ENCODE peak calls at places on chromosomes 11 and 22, in six cellular contexts. One of them, this sample, is unnamed. For H3K4me1, the result is how much of the 10 kb centered on the place peaks cover.

GRCh38 chr11:285021-285893 is 3.7 kb upstream of the PGGHG start:
- DNase-seq in cardiac muscle cell: no peak
- DNase-seq in pancreas: no peak
- DNase-seq in left lung: peak
- DNase-seq in tibial nerve: no peak
- DNase-seq in left ventricle myocardium inferior: no peak
- DNase-seq in this sample: no peak

GRCh38 chr22:40533712-40534378 is 102.7 kb downstream of the MRTFA start:
- DNase-seq in left ventricle myocardium inferior: no peak
- DNase-seq in tibial nerve: peak
- DNase-seq in cardiac muscle cell: peak
- DNase-seq in pancreas: no peak
- DNase-seq in left lung: no peak
- DNase-seq in this sample: no peak

GRCh38 chr11:71580057-71581003 is 2.3 kb downstream of the KRTAP5-11 start:
- DNase-seq in left ventricle myocardium inferior: peak
- DNase-seq in cardiac muscle cell: peak
- DNase-seq in left lung: peak
- DNase-seq in tibial nerve: peak
- DNase-seq in pancreas: peak
- DNase-seq in this sample: no peak

GRCh38 chr11:84468255-84468654 is 1158.9 kb downstream of the DLG2 start:
- DNase-seq in cardiac muscle cell: no peak
- DNase-seq in left ventricle myocardium inferior: no peak
- DNase-seq in left lung: no peak
- DNase-seq in pancreas: no peak
- DNase-seq in tibial nerve: no peak
- DNase-seq in this sample: no peak

GRCh38 chr11:18731949-18732821 is 6.2 kb upstream of the IGSF22 start:
- DNase-seq in left ventricle myocardium inferior: peak
- DNase-seq in tibial nerve: peak
- DNase-seq in left lung: no peak
- DNase-seq in cardiac muscle cell: peak
- DNase-seq in pancreas: no peak
- DNase-seq in this sample: peak

GRCh38 chr22:49274754-49275380 is 552.8 kb downstream of the BRD1 start:
- DNase-seq in left lung: no peak
- DNase-seq in tibial nerve: no peak
- DNase-seq in pancreas: no peak
- DNase-seq in cardiac muscle cell: no peak
- DNase-seq in left ventricle myocardium inferior: no peak
- DNase-seq in this sample: no peak

GRCh38 chr11:119101367-119101758 is 290 bp downstream of the DPAGT1 start:
- DNase-seq in pancreas: no peak
- DNase-seq in tibial nerve: no peak
- DNase-seq in cardiac muscle cell: no peak
- DNase-seq in left lung: no peak
- DNase-seq in left ventricle myocardium inferior: no peak
- DNase-seq in this sample: no peak

GRCh38 chr11:118628861-118629549 is 21.6 kb downstream of the PHLDB1 start:
- DNase-seq in left ventricle myocardium inferior: no peak
- DNase-seq in tibial nerve: no peak
- DNase-seq in cardiac muscle cell: no peak
- DNase-seq in left lung: no peak
- DNase-seq in pancreas: no peak
- DNase-seq in this sample: no peak

GRCh38 chr11:10381730-10382129 is 73.3 kb upstream of the AMPD3 start:
- DNase-seq in cardiac muscle cell: no peak
- DNase-seq in pancreas: no peak
- DNase-seq in tibial nerve: no peak
- DNase-seq in left ventricle myocardium inferior: no peak
- DNase-seq in left lung: no peak
- DNase-seq in this sample: no peak

GRCh38 chr22:36384766-36385400 is 2.9 kb downstream of the MYH9 start:
- DNase-seq in cardiac muscle cell: no peak
- DNase-seq in left ventricle myocardium inferior: no peak
- DNase-seq in pancreas: no peak
- DNase-seq in left lung: no peak
- DNase-seq in tibial nerve: no peak
- DNase-seq in this sample: no peak

GRCh38 chr11:69877235-69877634 is 58.0 kb upstream of the FGF3 start:
- DNase-seq in left lung: no peak
- DNase-seq in left ventricle myocardium inferior: peak
- DNase-seq in pancreas: no peak
- DNase-seq in cardiac muscle cell: no peak
- DNase-seq in tibial nerve: no peak
- DNase-seq in this sample: no peak

GRCh38 chr11:96113100-96113710 is 189.3 kb upstream of the MTMR2 start:
- DNase-seq in left ventricle myocardium inferior: no peak
- DNase-seq in left lung: no peak
- DNase-seq in pancreas: no peak
- DNase-seq in cardiac muscle cell: no peak
- DNase-seq in tibial nerve: no peak
- DNase-seq in this sample: no peak

GRCh38 chr11:119671048-119671447 is 58.0 kb downstream of the NECTIN1 start:
- DNase-seq in left lung: peak
- DNase-seq in tibial nerve: peak
- DNase-seq in pancreas: peak
- DNase-seq in cardiac muscle cell: no peak
- DNase-seq in left ventricle myocardium inferior: peak
- DNase-seq in this sample: peak

GRCh38 chr11:70878366-70878765 is 374.0 kb downstream of the SHANK2 start:
- DNase-seq in left ventricle myocardium inferior: no peak
- DNase-seq in pancreas: no peak
- DNase-seq in cardiac muscle cell: no peak
- DNase-seq in left lung: no peak
- DNase-seq in tibial nerve: no peak
- DNase-seq in this sample: no peak

GRCh38 chr22:41508770-41509170 is 35.5 kb downstream of the POLR3H start:
- DNase-seq in tibial nerve: no peak
- DNase-seq in left ventricle myocardium inferior: peak
- DNase-seq in left lung: no peak
- DNase-seq in pancreas: no peak
- DNase-seq in cardiac muscle cell: no peak
- DNase-seq in this sample: no peak

GRCh38 chr11:74019860-74020259 is 11.0 kb upstream of the UCP3 start:
- DNase-seq in left lung: no peak
- DNase-seq in cardiac muscle cell: no peak
- DNase-seq in pancreas: no peak
- DNase-seq in tibial nerve: no peak
- DNase-seq in left ventricle myocardium inferior: no peak
- DNase-seq in this sample: no peak

GRCh38 chr22:20088263-20088648 is 8.2 kb downstream of the DGCR8 start:
- DNase-seq in left lung: no peak
- DNase-seq in pancreas: no peak
- DNase-seq in left ventricle myocardium inferior: no peak
- DNase-seq in tibial nerve: no peak
- DNase-seq in cardiac muscle cell: no peak
- DNase-seq in this sample: no peak

GRCh38 chr22:38792833-38793232 is 1.1 kb downstream of the DNAL4 start:
- DNase-seq in tibial nerve: no peak
- DNase-seq in left lung: no peak
- DNase-seq in left ventricle myocardium inferior: no peak
- DNase-seq in cardiac muscle cell: no peak
- DNase-seq in pancreas: no peak
- DNase-seq in this sample: no peak

GRCh38 chr11:74683279-74683871 is 47.9 kb downstream of the CHRDL2 start:
- DNase-seq in left ventricle myocardium inferior: peak
- DNase-seq in pancreas: no peak
- DNase-seq in cardiac muscle cell: no peak
- DNase-seq in left lung: peak
- DNase-seq in tibial nerve: no peak
- DNase-seq in this sample: no peak

GRCh38 chr11:65454696-65455456 is 32.3 kb downstream of the NEAT1 start:
- DNase-seq in tibial nerve: peak
- DNase-seq in left lung: peak
- DNase-seq in cardiac muscle cell: peak
- DNase-seq in pancreas: peak
- DNase-seq in left ventricle myocardium inferior: peak
- DNase-seq in this sample: peak

GRCh38 chr11:65903068-65903481 is 2.9 kb upstream of the FOSL1 start:
- DNase-seq in left lung: no peak
- DNase-seq in cardiac muscle cell: no peak
- DNase-seq in left ventricle myocardium inferior: no peak
- DNase-seq in tibial nerve: no peak
- DNase-seq in pancreas: no peak
- DNase-seq in this sample: no peak

GRCh38 chr11:57458410-57459111 is 1.8 kb upstream of the RTN4RL2 start:
- DNase-seq in pancreas: peak
- DNase-seq in tibial nerve: peak
- DNase-seq in left lung: no peak
- DNase-seq in left ventricle myocardium inferior: peak
- DNase-seq in cardiac muscle cell: peak
- DNase-seq in this sample: no peak

GRCh38 chr11:116545912-116546311 is 226.9 kb downstream of the BUD13 start:
- DNase-seq in left ventricle myocardium inferior: no peak
- DNase-seq in pancreas: no peak
- DNase-seq in left lung: no peak
- DNase-seq in cardiac muscle cell: no peak
- DNase-seq in tibial nerve: no peak
- DNase-seq in this sample: no peak

GRCh38 chr11:122910775-122911174 is 28.2 kb downstream of the JHY start:
- DNase-seq in cardiac muscle cell: peak
- DNase-seq in pancreas: no peak
- DNase-seq in tibial nerve: no peak
- DNase-seq in left lung: no peak
- DNase-seq in left ventricle myocardium inferior: no peak
- DNase-seq in this sample: no peak

GRCh38 chr11:10511046-10511711 is 29.8 kb downstream of the RNF141 start:
- DNase-seq in left lung: no peak
- DNase-seq in left ventricle myocardium inferior: no peak
- DNase-seq in pancreas: no peak
- DNase-seq in tibial nerve: no peak
- DNase-seq in cardiac muscle cell: no peak
- DNase-seq in this sample: no peak

GRCh38 chr11:36195496-36196346 is 93.5 kb downstream of the COMMD9 start:
- DNase-seq in tibial nerve: no peak
- DNase-seq in left ventricle myocardium inferior: no peak
- DNase-seq in cardiac muscle cell: no peak
- DNase-seq in pancreas: no peak
- DNase-seq in left lung: no peak
- DNase-seq in this sample: no peak

DNA sequence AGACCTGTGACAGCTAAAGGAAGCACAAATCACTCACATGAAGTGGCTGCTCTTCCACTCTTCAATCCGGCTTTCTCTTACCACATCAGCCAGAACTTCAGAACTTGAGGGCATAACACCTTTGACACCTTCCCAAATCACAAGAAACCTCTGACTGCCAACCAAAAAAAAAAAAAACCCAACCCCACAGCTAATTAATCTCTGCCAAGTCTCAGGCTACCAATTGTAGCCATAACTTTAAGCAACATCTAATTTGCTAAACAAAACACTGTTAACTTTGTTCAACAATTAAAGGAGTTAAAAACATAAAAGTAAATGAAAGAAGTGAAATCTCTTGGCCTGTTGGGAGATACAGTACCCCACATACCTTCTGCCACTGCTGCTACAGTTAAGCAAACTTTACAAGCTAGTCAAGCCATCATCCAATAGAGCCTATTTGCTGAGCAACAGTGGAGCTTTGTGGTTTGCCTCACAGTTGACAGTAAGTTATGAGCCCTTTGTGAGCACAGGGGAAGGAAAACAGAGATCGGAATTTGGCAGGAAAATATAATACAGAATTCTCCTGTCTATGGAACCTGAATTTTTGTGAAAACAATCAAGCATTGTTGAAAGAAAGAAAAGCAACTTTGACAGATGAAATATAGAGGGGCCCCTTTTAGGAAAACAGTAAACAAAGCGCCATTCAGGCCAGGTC is at the start of gene SOX6:
- DNase-seq in pancreas: peak
- DNase-seq in left lung: no peak
- DNase-seq in cardiac muscle cell: peak
- DNase-seq in tibial nerve: peak
- DNase-seq in left ventricle myocardium inferior: no peak
- DNase-seq in this sample: no peak
- TF ChIP-seq CTCF in pancreas: no peak
- TF ChIP-seq CTCF in left lung: no peak
- TF ChIP-seq CTCF in cardiac muscle cell: no peak
- TF ChIP-seq CTCF in tibial nerve: no peak
- TF ChIP-seq CTCF in left ventricle myocardium inferior: no peak
- TF ChIP-seq CTCF in this sample: no peak

GRCh38 chr11:27350503-27350902 is 12.5 kb downstream of the CCDC34 start:
- DNase-seq in pancreas: no peak
- DNase-seq in cardiac muscle cell: no peak
- DNase-seq in left ventricle myocardium inferior: no peak
- DNase-seq in tibial nerve: no peak
- DNase-seq in left lung: no peak
- DNase-seq in this sample: no peak
- H3K4me1 ChIP-seq in pancreas: under half
- H3K4me1 ChIP-seq in cardiac muscle cell: under half
- H3K4me1 ChIP-seq in left ventricle myocardium inferior: under half
- H3K4me1 ChIP-seq in tibial nerve: under half
- H3K4me1 ChIP-seq in left lung: under half
- H3K4me1 ChIP-seq in this sample: under half

DNA sequence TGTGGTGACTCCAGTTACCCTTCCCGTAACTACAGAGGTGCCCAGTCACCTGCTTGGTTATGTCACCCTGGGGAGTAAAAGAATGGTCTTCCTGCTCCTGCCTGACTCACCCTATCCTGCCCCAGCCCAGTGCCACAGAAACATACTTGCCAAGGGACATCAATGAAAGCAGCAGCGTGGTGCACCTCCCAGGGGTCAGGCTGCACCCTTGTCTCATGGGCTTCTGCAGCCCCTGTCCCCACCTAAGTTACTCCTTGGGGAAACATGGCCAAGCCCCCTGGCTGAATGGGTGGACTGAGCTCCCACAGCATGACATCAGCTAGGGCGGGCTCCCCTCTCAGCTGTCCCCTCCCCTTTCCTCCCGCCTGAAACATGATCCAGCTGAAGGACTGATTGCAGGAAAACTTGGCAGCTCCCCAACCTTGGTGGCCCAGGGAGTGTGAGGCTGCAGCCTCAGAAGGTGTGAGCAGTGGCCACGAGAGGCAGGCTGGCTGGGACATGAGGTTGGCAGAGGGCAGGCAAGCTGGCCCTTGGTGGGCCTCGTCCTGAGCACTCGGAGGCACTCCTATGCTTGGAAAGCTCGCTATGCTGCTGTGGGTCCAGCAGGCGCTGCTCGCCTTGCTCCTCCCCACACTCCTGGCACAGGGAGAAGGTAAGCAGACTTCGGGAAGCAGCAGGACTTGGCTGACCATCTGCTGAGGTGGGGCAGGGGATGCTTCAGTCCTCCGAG is at the start of gene HTR3A:
- DNase-seq in tibial nerve: no peak
- DNase-seq in left ventricle myocardium inferior: peak
- DNase-seq in cardiac muscle cell: peak
- DNase-seq in pancreas: peak
- DNase-seq in left lung: peak
- DNase-seq in this sample: peak
- H3K4me3 ChIP-seq in tibial nerve: no peak
- H3K4me3 ChIP-seq in left ventricle myocardium inferior: no peak
- H3K4me3 ChIP-seq in cardiac muscle cell: no peak
- H3K4me3 ChIP-seq in pancreas: no peak
- H3K4me3 ChIP-seq in left lung: no peak
- H3K4me3 ChIP-seq in this sample: no peak

GRCh38 chr11:5092821-5093585 is 23.6 kb downstream of the OR52E1 start:
- DNase-seq in left lung: no peak
- DNase-seq in pancreas: no peak
- DNase-seq in tibial nerve: no peak
- DNase-seq in left ventricle myocardium inferior: no peak
- DNase-seq in cardiac muscle cell: no peak
- DNase-seq in this sample: no peak

GRCh38 chr11:5090668-5091067 is 21.3 kb downstream of the OR52E1 start:
- DNase-seq in cardiac muscle cell: no peak
- DNase-seq in left ventricle myocardium inferior: no peak
- DNase-seq in left lung: no peak
- DNase-seq in tibial nerve: no peak
- DNase-seq in pancreas: no peak
- DNase-seq in this sample: no peak

GRCh38 chr11:5096011-5096410 is 26.6 kb downstream of the OR52E1 start:
- DNase-seq in left ventricle myocardium inferior: no peak
- DNase-seq in tibial nerve: no peak
- DNase-seq in cardiac muscle cell: no peak
- DNase-seq in left lung: no peak
- DNase-seq in pancreas: no peak
- DNase-seq in this sample: no peak
- TF ChIP-seq CTCF in left ventricle myocardium inferior: no peak
- TF ChIP-seq CTCF in tibial nerve: no peak
- TF ChIP-seq CTCF in cardiac muscle cell: no peak
- TF ChIP-seq CTCF in left lung: no peak
- TF ChIP-seq CTCF in pancreas: no peak
- TF ChIP-seq CTCF in this sample: no peak

This sample was measured in right atrium auricular region.